ENCODE peak calls at places on chromosome 10, in five cellular contexts. Y is activated CD4-positive, alpha-beta T cell treated with anti-CD3 and anti-CD28 coated beads for 4 hours; X is MCF 10A; C is hypothalamus; L is right cardiac atrium. B is an unnamed sample.

GRCh38 chr10:71696635-71697326 is 22.8 kb downstream of the C10orf105 start:
- DNase-seq in Y (peak), C (no peak), L (peak), X (peak), B (no peak)

GRCh38 chr10:86630079-86630478 is 24.3 kb upstream of the OPN4 start:
- DNase-seq in X (no peak), L (no peak), C (no peak), Y (no peak), B (no peak)

GRCh38 chr10:106582291-106582690 is 582.2 kb downstream of the SORCS1 start:
- DNase-seq in L (no peak), X (peak), Y (no peak), C (peak), B (no peak)

GRCh38 chr10:53598914-53599313 is 826.3 kb upstream of the MBL2 start:
- DNase-seq in X (peak), Y (no peak), L (no peak), C (no peak), B (no peak)

GRCh38 chr10:69835233-69835632 is 33.5 kb downstream of the COL13A1 start:
- DNase-seq in X (no peak), L (no peak), Y (no peak), C (no peak), B (no peak)

GRCh38 chr10:110074986-110075664 is 67.3 kb downstream of the ADD3 start:
- DNase-seq in Y (no peak), X (peak), C (no peak), L (no peak), B (no peak)

GRCh38 chr10:116715396-116715795 is 27.0 kb downstream of the HSPA12A start:
- DNase-seq in Y (no peak), L (no peak), X (no peak), C (no peak), B (no peak)

GRCh38 chr10:52215745-52216361 is 98.2 kb upstream of the DKK1 start:
- DNase-seq in C (peak), Y (peak), X (peak), L (no peak), B (no peak)

GRCh38 chr10:104255244-104255981 is 721 bp downstream of the GSTO1 start:
- DNase-seq in C (no peak), X (peak), L (no peak), Y (no peak), B (no peak)

GRCh38 chr10:4733150-4733842 is 92.7 kb upstream of the AKR1E2 start:
- DNase-seq in Y (no peak), C (no peak), X (peak), L (no peak), B (peak)

GRCh38 chr10:102646610-102647432 is 2.5 kb downstream of the TRIM8 start:
- DNase-seq in C (peak), Y (peak), L (peak), X (no peak), B (no peak)

GRCh38 chr10:15363031-15363430 is 8.1 kb downstream of the FAM171A1 start:
- DNase-seq in X (no peak), C (no peak), L (no peak), Y (no peak), B (no peak)

B was measured in breast epithelium.